ENCODE peak calls at places on chromosomes 3 and 15, in ten cellular contexts. J is A549, X is right lobe of liver, I is uterus, U is Peyer's patch, Q is esophagus muscularis mucosa, M is transverse colon, S is IMR-90, D is HCT116, V is sigmoid colon. W is an unnamed sample.

GRCh38 chr15:38164507-38164906 is 88.1 kb upstream of the SPRED1 start:
- DNase-seq in J (no peak), X (no peak), I (no peak), U (no peak), Q (no peak), M (no peak), S (no peak), D (no peak), V (no peak), W (no peak)

GRCh38 chr15:60255390-60255789 is 142.4 kb downstream of the ANXA2 start:
- DNase-seq in J (no peak), X (no peak), I (no peak), U (no peak), Q (no peak), M (no peak), S (no peak), D (peak; percentile 13), V (no peak), W (no peak)

GRCh38 chr15:58472821-58473581 is 41.2 kb downstream of the LIPC start:
- DNase-seq in J (no peak), X (no peak), I (no peak), U (no peak), Q (no peak), M (no peak), S (peak; percentile 53), D (no peak), V (no peak), W (no peak)

GRCh38 chr15:72365844-72366243 is 10.0 kb downstream of the HEXA start:
- DNase-seq in J (no peak), X (no peak), I (no peak), U (no peak), Q (no peak), M (peak; percentile 18), S (no peak), D (no peak), V (no peak), W (no peak)

GRCh38 chr3:86814321-86814720 is 176.6 kb downstream of the VGLL3 start:
- DNase-seq in J (no peak), X (no peak), I (no peak), U (no peak), Q (no peak), M (no peak), S (no peak), D (no peak), V (no peak), W (no peak)

GRCh38 chr15:43253431-43254403 is 13.0 kb downstream of the TGM5 start:
- DNase-seq in J (no peak), X (peak; percentile 59), I (no peak), U (no peak), Q (no peak), M (peak; percentile 20), S (peak; percentile 18), D (no peak), V (no peak), W (peak; percentile 87)

GRCh38 chr3:79040701-79041100 is 727.1 kb downstream of the ROBO1 start:
- DNase-seq in J (no peak), X (no peak), I (no peak), U (no peak), Q (no peak), M (no peak), S (peak; percentile 91), D (no peak), V (no peak), W (no peak)

GRCh38 chr3:179860275-179861107 is 176.2 kb downstream of the PEX5L start:
- DNase-seq in J (no peak), X (no peak), I (no peak), U (no peak), Q (no peak), M (no peak), S (no peak), D (no peak), V (no peak), W (no peak)

GRCh38 chr3:172846706-172847105 is 96.2 kb downstream of the ECT2 start:
- DNase-seq in J (no peak), X (no peak), I (no peak), U (no peak), Q (no peak), M (no peak), S (no peak), D (no peak), V (no peak), W (no peak)

GRCh38 chr3:128497305-128498126 is 4.5 kb upstream of the GATA2 start:
- DNase-seq in J (peak; percentile 45), X (peak; percentile 63), I (peak; percentile 71), U (peak; percentile 77), Q (no peak), M (peak; percentile 61), S (no peak), D (no peak), V (peak; percentile 67), W (peak; percentile 49)

GRCh38 chr3:129739613-129740012 is 133.1 kb upstream of the PLXND1 start:
- DNase-seq in J (no peak), X (no peak), I (no peak), U (no peak), Q (no peak), M (no peak), S (no peak), D (no peak), V (no peak), W (no peak)

GRCh38 chr15:82873000-82873680 is 63.7 kb downstream of the WHAMM start:
- DNase-seq in J (no peak), X (no peak), I (no peak), U (no peak), Q (no peak), M (no peak), S (no peak), D (no peak), V (no peak), W (no peak)

GRCh38 chr3:141498592-141499223 is 11.9 kb downstream of the RASA2 start:
- DNase-seq in J (no peak), X (no peak), I (no peak), U (no peak), Q (no peak), M (peak; percentile 68), S (no peak), D (no peak), V (no peak), W (peak; percentile 51)

GRCh38 chr3:54621181-54621580 is 306.7 kb downstream of the LRTM1 start:
- DNase-seq in J (no peak), X (no peak), I (no peak), U (no peak), Q (no peak), M (no peak), S (no peak), D (no peak), V (no peak), W (no peak)

GRCh38 chr3:156489462-156489911 is 65.4 kb downstream of the SSR3 start:
- DNase-seq in J (no peak), X (no peak), I (no peak), U (no peak), Q (no peak), M (no peak), S (peak; percentile 20), D (no peak), V (no peak), W (no peak)

GRCh38 chr3:11953350-11953749 is 50.8 kb upstream of the SYN2 start:
- DNase-seq in J (no peak), X (no peak), I (no peak), U (no peak), Q (no peak), M (no peak), S (no peak), D (no peak), V (no peak), W (no peak)

GRCh38 chr3:11954312-11954934 is 49.8 kb upstream of the SYN2 start:
- DNase-seq in J (no peak), X (no peak), I (peak; percentile 21), U (peak; percentile 57), Q (no peak), M (peak; percentile 58), S (no peak), D (no peak), V (no peak), W (no peak)

GRCh38 chr3:11950576-11950975 is 53.6 kb upstream of the SYN2 start:
- DNase-seq in J (no peak), X (no peak), I (no peak), U (no peak), Q (no peak), M (no peak), S (no peak), D (no peak), V (no peak), W (no peak)

GRCh38 chr3:11956781-11957180 is 47.4 kb upstream of the SYN2 start:
- DNase-seq in J (no peak), X (no peak), I (no peak), U (no peak), Q (no peak), M (no peak), S (no peak), D (no peak), V (no peak), W (no peak)

DNA sequence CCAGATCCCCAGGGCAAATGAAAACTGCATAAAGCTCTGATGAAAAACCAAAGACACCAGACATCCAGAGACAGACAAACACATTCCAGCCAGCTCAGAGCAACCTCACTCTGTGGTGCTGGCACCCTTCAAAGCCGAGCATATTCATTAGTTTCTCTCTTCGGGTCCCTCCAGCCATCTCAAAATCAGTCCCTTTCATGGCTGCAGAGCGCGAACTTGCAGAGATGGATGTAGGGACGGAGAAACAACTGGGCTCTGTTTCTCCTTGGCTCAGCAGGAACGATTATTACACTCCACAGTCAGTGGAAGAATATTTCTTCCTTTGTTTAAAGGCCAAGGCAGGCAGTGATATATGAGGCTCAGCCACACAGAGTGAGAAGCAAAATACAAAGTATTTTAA is 50.4 kb upstream of the SYN2 start:
- DNase-seq in J (no peak), X (no peak), I (no peak), U (no peak), Q (no peak), M (no peak), S (no peak), D (no peak), V (no peak), W (no peak)
- TF ChIP-seq POLR2A in J (no peak), X (no peak), I (no peak), U (no peak), Q (no peak), M (no peak), S (no peak), D (no peak), V (no peak), W (no peak)

GRCh38 chr15:37093480-37094410 is 6.6 kb downstream of the MEIS2 start:
- DNase-seq in J (no peak), X (no peak), I (peak; percentile 41), U (no peak), Q (no peak), M (no peak), S (peak; percentile 69), D (no peak), V (no peak), W (no peak)
- H3K4me3 ChIP-seq in J (no peak overlapping the region), X (no peak overlapping the region), I (peak overlapping the region; percentile 66), U (no peak overlapping the region), Q (peak overlapping the region; percentile 88), M (no peak overlapping the region), S (no peak overlapping the region), D (no peak overlapping the region), V (peak overlapping the region; percentile 83), W (no peak overlapping the region)

GRCh38 chr15:45980376-45980775 is 345.5 kb downstream of the SQOR start:
- DNase-seq in J (no peak), X (no peak), I (no peak), U (no peak), Q (no peak), M (no peak), S (no peak), D (no peak), V (no peak), W (no peak)
- TF ChIP-seq CTCF in J (no peak), X (no peak), I (no peak), U (no peak), Q (no peak), M (no peak), S (no peak), D (no peak), V (no peak), W (no peak)

GRCh38 chr3:38397320-38397719 is 50.7 kb downstream of the XYLB start:
- DNase-seq in J (no peak), X (peak; percentile 84), I (no peak), U (no peak), Q (peak; percentile 50), M (no peak), S (peak; percentile 47), D (no peak), V (no peak), W (no peak)
- TF ChIP-seq POLR2A in J (no peak), X (no peak), I (no peak), U (no peak), Q (no peak), M (no peak), S (no peak), D (no peak), V (no peak), W (no peak)

W was measured in lower leg skin.